ENCODE peak calls at places on chromosomes 2 and 18, in nine cellular contexts. X, E, V, P, N, S, L, T and Q are unnamed samples. For H3K36me3 and H3K9me3, the result is how much of the 10 kb centered on the place peaks cover.

GRCh38 chr2:137187258-137187657 is 421.9 kb downstream of the THSD7B start:
- DNase-seq in X (no peak), E (peak), V (no peak), P (no peak), N (no peak), S (no peak), L (no peak), T (no peak), Q (no peak)

GRCh38 chr2:20661028-20661980 is 5.6 kb upstream of the GDF7 start:
- DNase-seq in X (peak), E (peak), V (peak), P (peak), N (peak), S (peak), L (peak), T (peak), Q (peak)

GRCh38 chr2:30394096-30394495 is 53.0 kb upstream of the LCLAT1 start:
- DNase-seq in X (no peak), E (no peak), V (no peak), P (no peak), N (no peak), S (no peak), L (no peak), T (no peak), Q (no peak)

GRCh38 chr18:12659904-12660605 is 2.1 kb upstream of the SPIRE1 start:
- DNase-seq in X (peak), E (peak), V (peak), P (peak), N (peak), S (peak), L (peak), T (peak), Q (no peak)

GRCh38 chr18:62898359-62898758 is 183.0 kb downstream of the PHLPP1 start:
- DNase-seq in X (no peak), E (no peak), V (no peak), P (no peak), N (no peak), S (no peak), L (no peak), T (no peak), Q (no peak)

GRCh38 chr18:21272016-21272582 is 30.1 kb downstream of the GREB1L start:
- DNase-seq in X (no peak), E (no peak), V (no peak), P (no peak), N (no peak), S (no peak), L (no peak), T (no peak), Q (no peak)

GRCh38 chr2:217331577-217332139 is 471.8 kb upstream of the TNP1 start:
- DNase-seq in X (no peak), E (no peak), V (no peak), P (no peak), N (peak), S (peak), L (no peak), T (peak), Q (peak)

GRCh38 chr18:5717241-5717640 is 173.4 kb upstream of the EPB41L3 start:
- DNase-seq in X (no peak), E (no peak), V (no peak), P (no peak), N (no peak), S (no peak), L (no peak), T (no peak), Q (no peak)

GRCh38 chr18:61591200-61591719 is 258.0 kb downstream of the CDH20 start:
- DNase-seq in X (no peak), E (no peak), V (no peak), P (no peak), N (no peak), S (no peak), L (no peak), T (no peak), Q (no peak)

GRCh38 chr18:64419156-64419555 is 270.3 kb upstream of the LINC00305 start:
- DNase-seq in X (no peak), E (no peak), V (no peak), P (no peak), N (no peak), S (no peak), L (no peak), T (no peak), Q (no peak)

GRCh38 chr18:43129946-43130523 is 14.6 kb upstream of the RIT2 start:
- DNase-seq in X (no peak), E (no peak), V (no peak), P (no peak), N (peak), S (no peak), L (no peak), T (peak), Q (peak)

GRCh38 chr2:36367497-36368353 is 12.1 kb downstream of the CRIM1 start:
- DNase-seq in X (no peak), E (no peak), V (no peak), P (no peak), N (peak), S (peak), L (no peak), T (no peak), Q (no peak)

GRCh38 chr2:230170532-230170931 is 49.3 kb downstream of the SP110 start:
- DNase-seq in X (peak), E (no peak), V (peak), P (no peak), N (peak), S (peak), L (peak), T (no peak), Q (no peak)

GRCh38 chr2:148258124-148258523 is 237.2 kb downstream of the MBD5 start:
- DNase-seq in X (no peak), E (no peak), V (no peak), P (no peak), N (no peak), S (no peak), L (no peak), T (no peak), Q (no peak)

GRCh38 chr2:60597346-60597745 is 43.9 kb upstream of the BCL11A start:
- DNase-seq in X (no peak), E (no peak), V (no peak), P (no peak), N (peak), S (no peak), L (no peak), T (no peak), Q (no peak)

GRCh38 chr2:39379643-39380524 is 57.2 kb downstream of the MAP4K3 start:
- DNase-seq in X (no peak), E (peak), V (peak), P (no peak), N (peak), S (peak), L (no peak), T (peak), Q (no peak)

GRCh38 chr2:38174646-38175096 is 98.7 kb upstream of the CYP1B1 start:
- DNase-seq in X (no peak), E (no peak), V (no peak), P (no peak), N (peak), S (no peak), L (no peak), T (peak), Q (peak)

GRCh38 chr2:26395394-26395793 is 6.3 kb upstream of the DRC1 start:
- DNase-seq in X (no peak), E (no peak), V (no peak), P (no peak), N (no peak), S (no peak), L (no peak), T (no peak), Q (no peak)

GRCh38 chr2:136025057-136025973 is 39.9 kb upstream of the DARS1 start:
- DNase-seq in X (peak), E (peak), V (peak), P (peak), N (peak), S (no peak), L (peak), T (peak), Q (no peak)

GRCh38 chr2:109663721-109664120 is 49.6 kb downstream of the SOWAHC start:
- DNase-seq in X (peak), E (no peak), V (no peak), P (peak), N (peak), S (peak), L (peak), T (peak), Q (peak)

GRCh38 chr2:177599072-177599688 is 206.6 kb downstream of the AGPS start:
- DNase-seq in X (no peak), E (no peak), V (no peak), P (no peak), N (no peak), S (no peak), L (no peak), T (no peak), Q (no peak)

GRCh38 chr2:39494784-39495251 is 57.7 kb upstream of the MAP4K3 start:
- DNase-seq in X (no peak), E (no peak), V (no peak), P (no peak), N (peak), S (peak), L (no peak), T (peak), Q (peak)

GRCh38 chr18:43620936-43621335 is 343.6 kb upstream of the SYT4 start:
- DNase-seq in X (no peak), E (peak), V (no peak), P (no peak), N (peak), S (peak), L (no peak), T (peak), Q (no peak)

GRCh38 chr18:45935591-45936335 is 31.4 kb downstream of the EPG5 start:
- DNase-seq in X (no peak), E (no peak), V (no peak), P (no peak), N (peak), S (no peak), L (no peak), T (peak), Q (no peak)

GRCh38 chr2:150866431-150866830 is 379.0 kb upstream of the RND3 start:
- DNase-seq in X (no peak), E (no peak), V (no peak), P (no peak), N (peak), S (no peak), L (no peak), T (peak), Q (no peak)

GRCh38 chr2:12300927-12301326 is 415.8 kb upstream of the TRIB2 start:
- DNase-seq in X (no peak), E (no peak), V (no peak), P (no peak), N (no peak), S (peak), L (no peak), T (no peak), Q (peak)

GRCh38 chr2:216495656-216496055 is 3.0 kb upstream of the RPL37A start:
- DNase-seq in X (no peak), E (no peak), V (no peak), P (no peak), N (peak), S (no peak), L (no peak), T (peak), Q (peak)

GRCh38 chr2:56729212-56729611 is 545.4 kb downstream of the CCDC85A start:
- DNase-seq in X (no peak), E (no peak), V (no peak), P (no peak), N (peak), S (no peak), L (no peak), T (peak), Q (no peak)

GRCh38 chr18:55523001-55523400 is 65.0 kb downstream of the TCF4 start:
- DNase-seq in X (no peak), E (no peak), V (no peak), P (no peak), N (peak), S (no peak), L (no peak), T (peak), Q (no peak)

GRCh38 chr2:102806250-102806837 is 44.5 kb downstream of the TMEM182 start:
- DNase-seq in X (peak), E (peak), V (no peak), P (peak), N (peak), S (peak), L (peak), T (peak), Q (peak)

GRCh38 chr2:237859082-237859433 is 365 bp upstream of the RAMP1 start:
- DNase-seq in X (no peak), E (no peak), V (no peak), P (no peak), N (no peak), S (peak), L (no peak), T (no peak), Q (no peak)

GRCh38 chr18:76697441-76697901 is 124.9 kb upstream of the ZNF236 start:
- DNase-seq in X (no peak), E (no peak), V (no peak), P (no peak), N (peak), S (no peak), L (no peak), T (peak), Q (peak)

GRCh38 chr2:128354731-128355470 is 36.2 kb upstream of the HS6ST1 start:
- DNase-seq in X (no peak), E (no peak), V (no peak), P (no peak), N (peak), S (no peak), L (no peak), T (peak), Q (no peak)

GRCh38 chr2:53559302-53559967 is 208.2 kb upstream of the CHAC2 start:
- DNase-seq in X (no peak), E (no peak), V (no peak), P (no peak), N (no peak), S (peak), L (no peak), T (no peak), Q (peak)

GRCh38 chr2:136243638-136244557 is 125.9 kb upstream of the CXCR4 start:
- DNase-seq in X (no peak), E (peak), V (no peak), P (peak), N (no peak), S (no peak), L (no peak), T (no peak), Q (no peak)

GRCh38 chr2:28360742-28361293 is 31.8 kb upstream of the FOSL2 start:
- DNase-seq in X (no peak), E (no peak), V (no peak), P (peak), N (peak), S (peak), L (no peak), T (peak), Q (peak)

GRCh38 chr2:85475801-85476610 is 57.5 kb downstream of the SH2D6 start:
- DNase-seq in X (no peak), E (no peak), V (no peak), P (no peak), N (no peak), S (no peak), L (no peak), T (no peak), Q (no peak)

GRCh38 chr2:157430266-157430665 is 13.6 kb downstream of the CYTIP start:
- DNase-seq in X (no peak), E (no peak), V (no peak), P (no peak), N (no peak), S (no peak), L (no peak), T (no peak), Q (no peak)
- H3K36me3 ChIP-seq in X (under half), E (half or more), V (half or more), P (under half), N (under half), S (under half), L (under half), T (under half), Q (under half)

DNA sequence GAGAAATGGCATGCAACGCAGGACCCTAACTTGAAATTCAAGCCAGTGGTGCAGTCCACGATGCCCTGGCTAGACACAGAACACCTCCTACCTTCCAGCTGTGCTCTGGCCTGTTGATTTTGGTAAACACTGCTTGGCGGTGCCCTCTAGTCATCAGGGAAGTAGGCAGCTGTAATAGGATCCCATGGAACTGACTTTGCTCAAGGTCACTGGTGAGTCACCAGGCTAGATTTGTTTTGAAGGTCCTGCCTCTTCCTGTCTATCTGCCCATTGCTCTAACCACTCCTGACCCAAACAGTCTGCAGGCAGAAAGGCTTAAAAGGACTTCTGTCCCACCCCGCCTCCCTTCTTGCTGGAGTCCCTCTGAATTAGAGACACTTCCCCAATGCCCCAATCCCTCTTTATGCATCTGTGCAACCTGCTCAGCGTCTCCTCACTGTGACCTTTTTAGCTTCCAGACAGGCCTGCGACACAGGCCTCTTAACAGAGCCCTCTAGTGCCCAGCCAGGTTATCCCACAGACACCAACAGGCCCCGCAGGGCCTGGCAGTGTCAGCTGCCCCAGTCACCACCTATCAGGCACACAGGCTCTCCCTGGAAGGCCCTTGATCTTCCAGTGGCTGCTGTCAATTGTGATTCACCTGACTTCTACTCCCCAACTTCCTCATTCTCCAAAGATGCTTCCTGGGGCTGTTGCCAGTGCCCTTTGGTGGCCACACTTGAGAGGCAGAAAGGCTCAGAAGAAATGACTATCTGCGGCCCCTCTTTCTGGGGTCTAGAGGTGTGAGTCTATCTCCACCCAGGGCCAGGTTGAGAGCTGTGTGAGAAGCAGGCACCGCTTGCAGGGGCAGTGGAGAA is 5.2 kb downstream of the TMEM127 start:
- DNase-seq in X (peak), E (peak), V (peak), P (peak), N (peak), S (peak), L (peak), T (peak), Q (peak)
- H3K4me3 ChIP-seq in X (no peak), E (no peak), V (no peak), P (no peak), N (peak), S (no peak), L (peak), T (peak), Q (no peak)

DNA sequence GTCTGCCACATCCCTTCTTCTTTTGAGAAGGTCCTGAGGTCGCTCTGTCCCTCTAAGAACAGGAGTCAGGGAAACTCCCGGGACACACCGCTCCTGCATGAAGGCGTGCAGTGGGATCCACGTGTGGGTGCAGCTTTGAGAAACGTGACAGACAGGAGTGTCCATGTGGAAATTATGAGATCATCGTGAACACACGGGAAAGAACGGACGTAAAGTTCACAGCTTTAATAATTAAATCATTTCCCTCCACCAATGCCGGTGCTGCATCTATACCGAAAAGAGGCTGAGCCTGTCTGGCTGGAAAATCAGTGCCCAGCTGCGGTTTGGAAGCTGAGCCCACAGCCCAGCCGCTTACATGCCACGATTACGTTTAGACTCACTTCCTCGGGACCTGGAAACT is 372.4 kb upstream of the SALL3 start:
- DNase-seq in X (no peak), E (no peak), V (no peak), P (no peak), N (no peak), S (no peak), L (no peak), T (no peak), Q (peak)
- H3K9me3 ChIP-seq in X (under half), E (under half), V (under half), P (under half), N (under half), S (under half), L (under half), T (under half), Q (under half)

DNA sequence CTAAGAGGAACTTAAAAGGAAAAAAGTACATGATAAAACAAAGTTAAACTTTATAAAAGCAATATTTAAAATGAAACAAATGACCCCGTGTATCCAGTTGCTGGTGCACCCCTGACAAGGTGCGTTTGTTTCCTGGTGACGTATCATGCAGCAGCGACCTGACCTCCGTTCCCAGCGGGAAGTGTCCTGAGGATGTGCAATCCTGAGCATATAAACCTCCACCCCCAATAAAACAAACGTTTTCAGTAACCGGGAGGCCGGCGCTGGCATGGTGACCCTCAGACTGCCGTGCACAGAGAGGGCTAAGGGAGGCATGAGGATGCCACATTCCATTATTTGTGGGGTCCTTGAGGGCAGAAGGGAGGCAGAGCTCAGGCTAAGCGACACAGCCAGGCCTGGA is 14.8 kb downstream of the SLC66A2 start:
- DNase-seq in X (peak), E (no peak), V (no peak), P (no peak), N (no peak), S (no peak), L (peak), T (no peak), Q (no peak)
- H3K36me3 ChIP-seq in X (under half), E (under half), V (under half), P (under half), N (under half), S (under half), L (under half), T (half or more), Q (under half)

DNA sequence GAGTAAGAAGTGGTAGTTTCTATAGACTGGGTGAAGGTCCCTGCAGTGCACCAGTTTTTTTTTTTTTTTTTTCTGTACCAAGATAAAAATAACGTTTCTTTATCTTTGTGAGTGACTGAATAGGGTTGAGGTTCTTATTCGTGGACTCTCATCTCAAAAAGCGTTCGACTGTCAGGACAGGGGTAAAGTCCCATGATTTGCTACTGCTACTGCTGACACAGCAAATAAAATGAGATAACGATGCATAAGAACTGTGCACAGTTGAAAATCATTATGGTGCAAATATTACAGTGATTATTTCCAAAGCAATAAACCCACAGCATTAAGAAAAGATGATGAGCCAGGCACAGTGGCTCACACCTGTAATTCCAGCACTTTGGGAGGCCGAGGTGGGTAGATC is 482.0 kb upstream of the CHST9 start:
- DNase-seq in X (no peak), E (no peak), V (no peak), P (no peak), N (no peak), S (no peak), L (no peak), T (no peak), Q (no peak)
- H3K4me3 ChIP-seq in X (no peak), E (no peak), V (no peak), P (no peak), N (no peak), S (no peak), L (no peak), T (no peak), Q (no peak)

DNA sequence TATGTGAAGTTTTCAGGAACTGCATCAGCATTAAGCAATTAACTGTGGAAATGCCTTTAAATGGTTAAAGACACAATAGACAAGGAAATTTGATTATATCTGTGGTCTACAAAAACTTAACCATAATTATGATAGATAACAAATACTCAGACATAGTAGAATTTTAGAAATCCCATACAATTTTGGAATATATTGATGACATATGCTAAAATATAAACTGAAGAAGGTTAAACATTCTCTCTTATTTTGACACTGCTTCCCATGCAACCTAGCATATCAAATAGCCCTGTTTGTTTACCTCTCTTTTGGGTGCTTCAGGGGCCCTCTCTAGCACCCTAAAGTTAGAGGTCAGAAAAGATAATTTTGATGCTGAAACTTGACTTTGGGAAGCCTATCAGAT is 1274.8 kb upstream of the SLC39A10 start:
- DNase-seq in X (no peak), E (no peak), V (no peak), P (no peak), N (no peak), S (no peak), L (no peak), T (no peak), Q (no peak)
- H3K9me3 ChIP-seq in X (under half), E (under half), V (under half), P (under half), N (under half), S (under half), L (under half), T (under half), Q (under half)

GRCh38 chr2:3403587-3404334 is 24.3 kb downstream of the TRAPPC12 start:
- DNase-seq in X (no peak), E (peak), V (no peak), P (no peak), N (no peak), S (no peak), L (no peak), T (no peak), Q (no peak)
- H3K36me3 ChIP-seq in X (under half), E (half or more), V (under half), P (under half), N (under half), S (under half), L (under half), T (under half), Q (under half)